ENCODE peak calls at places on chromosomes 3 and 15, in nine cellular contexts. One of them, this sample, is unnamed.
A peak's percentile ranks its signal among the peaks of the same experiment; 100 is the strongest.

GRCh38 chr3:50248387-50248786 is 12.4 kb downstream of the GNAI2 start:
- DNase-seq in H4: no peak
- DNase-seq in Caki2: no peak
- DNase-seq in frontal cortex: no peak
- DNase-seq in A673: no peak
- DNase-seq in NCI-H69: peak; percentile 39
- DNase-seq in HTR-8/SVneo: no peak
- DNase-seq in cardiac muscle cell: no peak
- DNase-seq in brain microvascular endothelial cell: no peak
- DNase-seq in this sample: no peak

GRCh38 chr15:90225504-90226234 is 8.1 kb downstream of the CIB1 start:
- DNase-seq in NCI-H69: peak; percentile 64
- DNase-seq in frontal cortex: no peak
- DNase-seq in A673: no peak
- DNase-seq in brain microvascular endothelial cell: no peak
- DNase-seq in Caki2: no peak
- DNase-seq in cardiac muscle cell: no peak
- DNase-seq in H4: no peak
- DNase-seq in HTR-8/SVneo: no peak
- DNase-seq in this sample: no peak

GRCh38 chr3:4426782-4427344 is 40.2 kb downstream of the SUMF1 start:
- DNase-seq in cardiac muscle cell: peak; percentile 51
- DNase-seq in NCI-H69: peak; percentile 70
- DNase-seq in Caki2: no peak
- DNase-seq in frontal cortex: no peak
- DNase-seq in H4: peak; percentile 87
- DNase-seq in brain microvascular endothelial cell: peak; percentile 93
- DNase-seq in A673: peak; percentile 74
- DNase-seq in HTR-8/SVneo: peak; percentile 28
- DNase-seq in this sample: no peak

GRCh38 chr15:40847225-40847961 is 3.5 kb downstream of the SPINT1 start:
- DNase-seq in Caki2: peak; percentile 76
- DNase-seq in A673: peak; percentile 62
- DNase-seq in cardiac muscle cell: peak; percentile 76
- DNase-seq in H4: peak; percentile 81
- DNase-seq in HTR-8/SVneo: peak; percentile 68
- DNase-seq in brain microvascular endothelial cell: peak; percentile 25
- DNase-seq in frontal cortex: no peak
- DNase-seq in NCI-H69: peak; percentile 95
- DNase-seq in this sample: no peak

GRCh38 chr15:62483817-62484216 is 318.7 kb upstream of the C2CD4B start:
- DNase-seq in H4: no peak
- DNase-seq in brain microvascular endothelial cell: no peak
- DNase-seq in HTR-8/SVneo: no peak
- DNase-seq in NCI-H69: peak; percentile 20
- DNase-seq in cardiac muscle cell: no peak
- DNase-seq in frontal cortex: no peak
- DNase-seq in A673: peak; percentile 40
- DNase-seq in Caki2: no peak
- DNase-seq in this sample: no peak

GRCh38 chr15:56552668-56553067 is 87.7 kb upstream of the MNS1 start:
- DNase-seq in Caki2: no peak
- DNase-seq in A673: no peak
- DNase-seq in cardiac muscle cell: no peak
- DNase-seq in HTR-8/SVneo: no peak
- DNase-seq in H4: no peak
- DNase-seq in frontal cortex: no peak
- DNase-seq in brain microvascular endothelial cell: no peak
- DNase-seq in NCI-H69: no peak
- DNase-seq in this sample: no peak

GRCh38 chr3:60000311-60001105 is 950.7 kb upstream of the CFAP20DC start:
- DNase-seq in H4: no peak
- DNase-seq in brain microvascular endothelial cell: no peak
- DNase-seq in cardiac muscle cell: no peak
- DNase-seq in NCI-H69: peak; percentile 95
- DNase-seq in Caki2: no peak
- DNase-seq in frontal cortex: no peak
- DNase-seq in A673: no peak
- DNase-seq in HTR-8/SVneo: no peak
- DNase-seq in this sample: no peak

GRCh38 chr15:74482661-74483060 is 21.7 kb upstream of the UBL7 start:
- DNase-seq in frontal cortex: no peak
- DNase-seq in brain microvascular endothelial cell: peak; percentile 1
- DNase-seq in cardiac muscle cell: no peak
- DNase-seq in A673: no peak
- DNase-seq in NCI-H69: peak; percentile 2
- DNase-seq in HTR-8/SVneo: no peak
- DNase-seq in Caki2: no peak
- DNase-seq in H4: no peak
- DNase-seq in this sample: no peak

GRCh38 chr15:63994073-63994600 is 52.1 kb downstream of the DAPK2 start:
- DNase-seq in brain microvascular endothelial cell: no peak
- DNase-seq in H4: no peak
- DNase-seq in A673: peak; percentile 78
- DNase-seq in HTR-8/SVneo: no peak
- DNase-seq in cardiac muscle cell: no peak
- DNase-seq in NCI-H69: no peak
- DNase-seq in Caki2: no peak
- DNase-seq in frontal cortex: no peak
- DNase-seq in this sample: no peak

GRCh38 chr3:32869513-32870047 is 51.8 kb downstream of the TRIM71 start:
- DNase-seq in NCI-H69: no peak
- DNase-seq in H4: no peak
- DNase-seq in cardiac muscle cell: peak; percentile 65
- DNase-seq in HTR-8/SVneo: no peak
- DNase-seq in Caki2: no peak
- DNase-seq in A673: no peak
- DNase-seq in frontal cortex: no peak
- DNase-seq in brain microvascular endothelial cell: no peak
- DNase-seq in this sample: no peak

GRCh38 chr15:48317221-48317620 is 14.0 kb upstream of the DUT start:
- DNase-seq in H4: no peak
- DNase-seq in frontal cortex: no peak
- DNase-seq in A673: no peak
- DNase-seq in Caki2: no peak
- DNase-seq in NCI-H69: no peak
- DNase-seq in HTR-8/SVneo: no peak
- DNase-seq in brain microvascular endothelial cell: no peak
- DNase-seq in cardiac muscle cell: no peak
- DNase-seq in this sample: no peak

GRCh38 chr3:80663426-80663825 is 895.6 kb upstream of the ROBO1 start:
- DNase-seq in cardiac muscle cell: no peak
- DNase-seq in frontal cortex: no peak
- DNase-seq in brain microvascular endothelial cell: no peak
- DNase-seq in NCI-H69: no peak
- DNase-seq in Caki2: no peak
- DNase-seq in A673: no peak
- DNase-seq in HTR-8/SVneo: no peak
- DNase-seq in H4: no peak
- DNase-seq in this sample: no peak

GRCh38 chr15:28934645-28935044 is 48.9 kb downstream of the APBA2 start:
- DNase-seq in brain microvascular endothelial cell: no peak
- DNase-seq in HTR-8/SVneo: no peak
- DNase-seq in H4: no peak
- DNase-seq in cardiac muscle cell: no peak
- DNase-seq in A673: no peak
- DNase-seq in NCI-H69: no peak
- DNase-seq in Caki2: no peak
- DNase-seq in frontal cortex: no peak
- DNase-seq in this sample: no peak

GRCh38 chr3:10688126-10688525 is 127.9 kb upstream of the SLC6A11 start:
- DNase-seq in NCI-H69: no peak
- DNase-seq in brain microvascular endothelial cell: no peak
- DNase-seq in cardiac muscle cell: no peak
- DNase-seq in frontal cortex: no peak
- DNase-seq in A673: no peak
- DNase-seq in H4: no peak
- DNase-seq in HTR-8/SVneo: no peak
- DNase-seq in Caki2: no peak
- DNase-seq in this sample: no peak

GRCh38 chr3:187551419-187551818 is 118.8 kb downstream of the SST start:
- DNase-seq in Caki2: no peak
- DNase-seq in NCI-H69: no peak
- DNase-seq in cardiac muscle cell: no peak
- DNase-seq in HTR-8/SVneo: no peak
- DNase-seq in brain microvascular endothelial cell: no peak
- DNase-seq in A673: no peak
- DNase-seq in frontal cortex: no peak
- DNase-seq in H4: no peak
- DNase-seq in this sample: no peak

GRCh38 chr3:177295116-177295515 is 97.8 kb upstream of the TBL1XR1 start:
- DNase-seq in A673: no peak
- DNase-seq in brain microvascular endothelial cell: no peak
- DNase-seq in NCI-H69: no peak
- DNase-seq in frontal cortex: no peak
- DNase-seq in H4: no peak
- DNase-seq in cardiac muscle cell: no peak
- DNase-seq in Caki2: peak; percentile 29
- DNase-seq in HTR-8/SVneo: no peak
- DNase-seq in this sample: no peak

GRCh38 chr3:18681946-18682345 is 256.8 kb upstream of the SATB1 start:
- DNase-seq in HTR-8/SVneo: no peak
- DNase-seq in frontal cortex: no peak
- DNase-seq in Caki2: no peak
- DNase-seq in cardiac muscle cell: no peak
- DNase-seq in NCI-H69: no peak
- DNase-seq in A673: no peak
- DNase-seq in H4: no peak
- DNase-seq in brain microvascular endothelial cell: no peak
- DNase-seq in this sample: no peak

GRCh38 chr3:185561374-185561943 is 9.1 kb upstream of the LIPH start:
- DNase-seq in frontal cortex: no peak
- DNase-seq in cardiac muscle cell: no peak
- DNase-seq in NCI-H69: peak; percentile 27
- DNase-seq in Caki2: no peak
- DNase-seq in A673: no peak
- DNase-seq in H4: no peak
- DNase-seq in brain microvascular endothelial cell: no peak
- DNase-seq in HTR-8/SVneo: no peak
- DNase-seq in this sample: no peak

GRCh38 chr3:190696777-190697501 is 165.6 kb downstream of the GMNC start:
- DNase-seq in brain microvascular endothelial cell: no peak
- DNase-seq in cardiac muscle cell: peak; percentile 40
- DNase-seq in frontal cortex: no peak
- DNase-seq in NCI-H69: peak; percentile 11
- DNase-seq in A673: peak; percentile 87
- DNase-seq in Caki2: peak; percentile 28
- DNase-seq in H4: peak; percentile 40
- DNase-seq in HTR-8/SVneo: peak; percentile 12
- DNase-seq in this sample: no peak

GRCh38 chr3:159795776-159796175 is 192.9 kb upstream of the IL12A start:
- DNase-seq in cardiac muscle cell: no peak
- DNase-seq in NCI-H69: no peak
- DNase-seq in A673: no peak
- DNase-seq in Caki2: no peak
- DNase-seq in frontal cortex: no peak
- DNase-seq in H4: no peak
- DNase-seq in HTR-8/SVneo: no peak
- DNase-seq in brain microvascular endothelial cell: no peak
- DNase-seq in this sample: no peak

GRCh38 chr15:60859996-60860494 is 369.1 kb downstream of the RORA start:
- DNase-seq in HTR-8/SVneo: no peak
- DNase-seq in H4: no peak
- DNase-seq in brain microvascular endothelial cell: no peak
- DNase-seq in NCI-H69: no peak
- DNase-seq in cardiac muscle cell: no peak
- DNase-seq in Caki2: no peak
- DNase-seq in frontal cortex: no peak
- DNase-seq in A673: no peak
- DNase-seq in this sample: peak; percentile 86

GRCh38 chr3:124401841-124402240 is 328.4 kb upstream of the UMPS start:
- DNase-seq in cardiac muscle cell: peak; percentile 12
- DNase-seq in NCI-H69: no peak
- DNase-seq in HTR-8/SVneo: peak; percentile 73
- DNase-seq in brain microvascular endothelial cell: peak; percentile 25
- DNase-seq in A673: no peak
- DNase-seq in H4: peak; percentile 48
- DNase-seq in Caki2: peak; percentile 61
- DNase-seq in frontal cortex: no peak
- DNase-seq in this sample: peak; percentile 62

GRCh38 chr3:42031808-42032475 is 59.2 kb upstream of the TRAK1 start:
- DNase-seq in A673: no peak
- DNase-seq in Caki2: peak; percentile 54
- DNase-seq in brain microvascular endothelial cell: no peak
- DNase-seq in HTR-8/SVneo: no peak
- DNase-seq in cardiac muscle cell: peak; percentile 80
- DNase-seq in NCI-H69: peak; percentile 33
- DNase-seq in H4: no peak
- DNase-seq in frontal cortex: no peak
- DNase-seq in this sample: no peak

GRCh38 chr3:69719292-69719691 is 20.0 kb upstream of the MITF start:
- DNase-seq in NCI-H69: no peak
- DNase-seq in Caki2: no peak
- DNase-seq in frontal cortex: no peak
- DNase-seq in cardiac muscle cell: no peak
- DNase-seq in H4: no peak
- DNase-seq in HTR-8/SVneo: no peak
- DNase-seq in A673: no peak
- DNase-seq in brain microvascular endothelial cell: no peak
- DNase-seq in this sample: no peak

GRCh38 chr3:146308682-146309081 is 57.8 kb upstream of the PLSCR4 start:
- DNase-seq in brain microvascular endothelial cell: peak; percentile 72
- DNase-seq in HTR-8/SVneo: no peak
- DNase-seq in Caki2: no peak
- DNase-seq in frontal cortex: no peak
- DNase-seq in H4: peak; percentile 74
- DNase-seq in cardiac muscle cell: no peak
- DNase-seq in NCI-H69: no peak
- DNase-seq in A673: peak; percentile 67
- DNase-seq in this sample: no peak

GRCh38 chr3:72776-73175 is 123.8 kb upstream of the CHL1 start:
- DNase-seq in H4: peak; percentile 37
- DNase-seq in brain microvascular endothelial cell: no peak
- DNase-seq in Caki2: no peak
- DNase-seq in A673: no peak
- DNase-seq in HTR-8/SVneo: no peak
- DNase-seq in NCI-H69: no peak
- DNase-seq in cardiac muscle cell: no peak
- DNase-seq in frontal cortex: no peak
- DNase-seq in this sample: peak; percentile 33

GRCh38 chr3:125055165-125055912 is 458 bp downstream of the HEG1 start:
- DNase-seq in H4: no peak
- DNase-seq in A673: peak; percentile 46
- DNase-seq in brain microvascular endothelial cell: no peak
- DNase-seq in Caki2: no peak
- DNase-seq in HTR-8/SVneo: no peak
- DNase-seq in cardiac muscle cell: no peak
- DNase-seq in NCI-H69: no peak
- DNase-seq in frontal cortex: peak; percentile 76
- DNase-seq in this sample: no peak

GRCh38 chr15:39198044-39198625 is 382.7 kb upstream of the THBS1 start:
- DNase-seq in HTR-8/SVneo: no peak
- DNase-seq in frontal cortex: no peak
- DNase-seq in Caki2: no peak
- DNase-seq in A673: no peak
- DNase-seq in H4: no peak
- DNase-seq in cardiac muscle cell: no peak
- DNase-seq in NCI-H69: no peak
- DNase-seq in brain microvascular endothelial cell: no peak
- DNase-seq in this sample: no peak

GRCh38 chr3:81863714-81864113 is 102.3 kb upstream of the GBE1 start:
- DNase-seq in Caki2: no peak
- DNase-seq in H4: no peak
- DNase-seq in cardiac muscle cell: no peak
- DNase-seq in NCI-H69: no peak
- DNase-seq in frontal cortex: no peak
- DNase-seq in brain microvascular endothelial cell: no peak
- DNase-seq in HTR-8/SVneo: no peak
- DNase-seq in A673: no peak
- DNase-seq in this sample: no peak

GRCh38 chr15:65751431-65751830 is 40.7 kb downstream of the DENND4A start:
- DNase-seq in HTR-8/SVneo: no peak
- DNase-seq in brain microvascular endothelial cell: no peak
- DNase-seq in Caki2: no peak
- DNase-seq in A673: no peak
- DNase-seq in H4: no peak
- DNase-seq in frontal cortex: no peak
- DNase-seq in cardiac muscle cell: no peak
- DNase-seq in NCI-H69: no peak
- DNase-seq in this sample: no peak

GRCh38 chr3:171876651-171877272 is 33.6 kb downstream of the TMEM212 start:
- DNase-seq in brain microvascular endothelial cell: peak; percentile 72
- DNase-seq in frontal cortex: no peak
- DNase-seq in HTR-8/SVneo: no peak
- DNase-seq in A673: peak; percentile 34
- DNase-seq in cardiac muscle cell: no peak
- DNase-seq in NCI-H69: no peak
- DNase-seq in H4: peak; percentile 78
- DNase-seq in Caki2: peak; percentile 78
- DNase-seq in this sample: peak; percentile 68